ENCODE peak calls at places on chromosomes 1 and 21, in ten cellular contexts. C, Q, R, S, O, W, N, G, E and Y are unnamed samples.

GRCh38 chr1:202249846-202250245 is 56.2 kb downstream of the LGR6 start:
- DNase-seq in C (no peak), Q (no peak), R (no peak), S (no peak), O (no peak), W (peak; percentile 75), N (no peak), G (no peak), E (peak; percentile 74), Y (no peak)

GRCh38 chr1:38677311-38677710 is 182.3 kb downstream of the RRAGC start:
- DNase-seq in C (no peak), Q (no peak), R (no peak), S (no peak), O (no peak), W (no peak), N (no peak), G (no peak), E (no peak), Y (peak; percentile 81)

GRCh38 chr1:8239039-8239305 is 78.9 kb upstream of the SLC45A1 start:
- DNase-seq in C (no peak), Q (no peak), R (peak; percentile 87), S (peak; percentile 57), O (no peak), W (peak; percentile 63), N (peak; percentile 52), G (no peak), E (no peak), Y (no peak)

GRCh38 chr21:41453198-41453597 is 27.2 kb downstream of the MX1 start:
- DNase-seq in C (no peak), Q (no peak), R (no peak), S (no peak), O (no peak), W (no peak), N (no peak), G (no peak), E (no peak), Y (no peak)

GRCh38 chr1:16398371-16398953 is 31.4 kb downstream of the SZRD1 start:
- DNase-seq in C (no peak), Q (no peak), R (no peak), S (no peak), O (no peak), W (no peak), N (no peak), G (no peak), E (no peak), Y (no peak)

GRCh38 chr1:170114916-170115315 is 30.8 kb upstream of the NTMT2 start:
- DNase-seq in C (no peak), Q (peak; percentile 70), R (peak; percentile 26), S (no peak), O (no peak), W (peak; percentile 46), N (no peak), G (no peak), E (no peak), Y (no peak)

GRCh38 chr1:204730826-204731459 is 45.4 kb upstream of the LRRN2 start:
- DNase-seq in C (no peak), Q (no peak), R (peak; percentile 57), S (no peak), O (no peak), W (no peak), N (no peak), G (no peak), E (no peak), Y (no peak)

GRCh38 chr1:151854658-151855057 is 1.1 kb upstream of the THEM5 start:
- DNase-seq in C (no peak), Q (no peak), R (no peak), S (no peak), O (no peak), W (no peak), N (no peak), G (no peak), E (no peak), Y (no peak)

GRCh38 chr1:99850458-99850974 is 355 bp downstream of the AGL start:
- DNase-seq in C (no peak), Q (no peak), R (no peak), S (no peak), O (no peak), W (peak; percentile 14), N (no peak), G (no peak), E (no peak), Y (no peak)

GRCh38 chr1:10973552-10973951 is 38.9 kb upstream of the TARDBP start:
- DNase-seq in C (no peak), Q (no peak), R (no peak), S (no peak), O (no peak), W (peak; percentile 70), N (peak; percentile 71), G (no peak), E (no peak), Y (no peak)

DNA sequence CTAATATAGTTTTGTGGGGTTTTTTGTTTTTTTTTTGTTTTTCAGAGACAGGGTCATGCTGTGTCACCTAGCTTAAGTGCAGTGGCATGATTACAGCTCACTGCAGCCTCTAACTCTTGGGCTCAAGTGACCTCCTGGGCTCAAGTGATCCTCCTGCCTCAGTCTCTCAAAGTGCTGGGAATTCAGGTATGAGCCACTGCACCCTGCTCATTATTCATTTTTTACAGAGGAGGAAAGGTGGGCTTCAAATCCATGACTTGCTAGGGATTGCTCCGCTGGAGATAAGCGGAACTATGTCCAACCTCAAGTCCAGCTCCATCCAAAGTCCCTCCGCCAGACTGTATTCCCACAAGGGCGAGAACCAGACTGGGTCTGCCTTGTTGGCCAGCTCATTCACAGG is 8.0 kb upstream of the SPOCD1 start:
- DNase-seq in C (no peak), Q (no peak), R (no peak), S (no peak), O (no peak), W (no peak), N (no peak), G (no peak), E (no peak), Y (peak; percentile 82)
- H3K27ac ChIP-seq in C (no peak overlapping the region), Q (no peak overlapping the region), R (no peak overlapping the region), S (no peak overlapping the region), O (no peak overlapping the region), W (no peak overlapping the region), N (no peak overlapping the region), G (no peak overlapping the region), E (peak overlapping the region; percentile 98), Y (no peak overlapping the region)

DNA sequence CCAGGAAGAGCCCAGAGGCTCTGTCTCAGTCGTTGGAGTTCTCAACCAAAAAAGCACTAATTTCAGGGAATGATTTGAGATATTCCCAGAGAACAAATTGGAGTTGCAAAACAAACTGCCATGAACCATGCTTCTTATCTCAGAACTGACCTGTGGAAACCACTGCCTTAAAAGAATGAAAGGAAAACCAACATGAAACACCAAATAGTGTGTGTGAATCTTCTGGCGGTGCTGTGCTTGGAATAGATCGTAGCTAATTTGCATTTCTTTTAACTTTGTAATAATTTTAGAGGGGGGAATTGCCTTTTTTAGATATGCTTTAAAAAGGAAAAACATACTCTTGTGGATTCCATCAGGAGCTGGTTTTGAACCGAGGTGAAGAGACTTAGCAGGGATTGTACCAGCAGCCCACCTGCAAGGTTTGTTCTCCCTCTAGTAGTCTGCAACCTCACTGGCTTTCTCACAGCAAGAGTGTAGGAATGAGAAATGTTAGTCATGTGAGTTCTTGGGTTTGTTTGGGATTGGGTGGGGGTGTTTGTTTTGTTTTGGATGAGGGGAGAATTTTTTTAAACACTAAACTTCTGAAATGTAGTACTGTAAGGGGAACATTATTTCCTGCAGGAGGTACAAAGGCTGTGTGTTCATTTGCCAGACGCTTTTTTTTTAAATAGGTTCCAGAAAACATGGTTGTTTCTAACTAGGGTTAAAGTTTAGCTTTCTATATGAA is 45.7 kb upstream of the ANGPTL1 start:
- DNase-seq in C (no peak), Q (no peak), R (no peak), S (no peak), O (no peak), W (peak; percentile 23), N (no peak), G (no peak), E (no peak), Y (no peak)
- H3K27ac ChIP-seq in C (no peak overlapping the region), Q (no peak overlapping the region), R (no peak overlapping the region), S (no peak overlapping the region), O (no peak overlapping the region), W (no peak overlapping the region), N (no peak overlapping the region), G (no peak overlapping the region), E (no peak overlapping the region), Y (no peak overlapping the region)

DNA sequence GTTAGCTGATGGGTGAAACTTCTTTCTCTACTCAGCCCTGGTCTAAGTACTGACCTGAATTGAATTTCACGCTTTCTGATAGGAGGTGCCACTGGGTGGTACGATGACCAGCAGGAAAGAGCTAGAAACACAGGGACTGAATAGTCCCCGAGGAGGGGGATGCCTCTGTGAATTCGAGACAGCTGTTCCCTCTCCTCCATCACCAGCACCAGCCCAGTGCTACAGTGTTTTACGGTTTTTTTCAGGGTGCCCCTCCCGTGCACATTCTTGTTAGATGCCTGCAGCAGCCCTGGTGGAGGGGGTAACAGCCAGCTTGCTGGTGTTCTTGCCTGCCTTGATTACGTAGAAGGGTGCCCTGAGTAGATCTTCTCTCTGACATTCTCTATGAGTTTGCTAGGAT is 7.1 kb downstream of the HUNK start:
- DNase-seq in C (no peak), Q (no peak), R (peak; percentile 30), S (no peak), O (no peak), W (no peak), N (no peak), G (no peak), E (no peak), Y (no peak)
- H3K27ac ChIP-seq in C (no peak overlapping the region), Q (peak overlapping the region; percentile 59), R (no peak overlapping the region), S (no peak overlapping the region), O (no peak overlapping the region), W (no peak overlapping the region), N (no peak overlapping the region), G (no peak overlapping the region), E (no peak overlapping the region), Y (no peak overlapping the region)

GRCh38 chr1:116720406-116721071 is 33.7 kb upstream of the CD2 start:
- DNase-seq in C (no peak), Q (no peak), R (no peak), S (no peak), O (no peak), W (no peak), N (no peak), G (no peak), E (no peak), Y (no peak)

GRCh38 chr1:116713474-116713873 is 40.8 kb upstream of the CD2 start:
- DNase-seq in C (no peak), Q (no peak), R (no peak), S (no peak), O (no peak), W (no peak), N (no peak), G (no peak), E (no peak), Y (no peak)

GRCh38 chr1:116717318-116717717 is 36.9 kb upstream of the CD2 start:
- DNase-seq in C (no peak), Q (no peak), R (no peak), S (no peak), O (no peak), W (no peak), N (no peak), G (no peak), E (no peak), Y (no peak)

GRCh38 chr1:116712510-116712909 is 41.7 kb upstream of the CD2 start:
- DNase-seq in C (no peak), Q (no peak), R (peak; percentile 60), S (no peak), O (no peak), W (no peak), N (no peak), G (no peak), E (no peak), Y (no peak)

DNA sequence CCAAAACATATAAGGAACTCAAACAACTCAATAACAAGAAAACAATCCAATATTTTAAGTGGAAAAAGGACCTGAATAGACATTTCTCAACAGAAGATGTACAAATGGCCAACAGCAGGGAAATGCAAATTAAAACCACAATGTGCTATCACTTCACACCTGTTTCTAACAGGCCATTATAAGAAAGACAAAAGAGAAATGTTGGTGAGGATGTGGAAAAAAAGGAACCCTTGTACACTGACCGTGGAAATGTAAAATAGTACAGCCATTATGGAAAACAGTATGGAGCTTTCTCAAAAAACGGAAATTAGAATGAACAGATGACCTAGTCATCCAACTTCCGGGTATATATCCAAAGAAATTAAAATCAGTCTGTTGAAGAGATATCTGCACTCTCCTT is 37.8 kb upstream of the CD2 start:
- DNase-seq in C (no peak), Q (no peak), R (no peak), S (no peak), O (no peak), W (no peak), N (no peak), G (no peak), E (no peak), Y (no peak)
- H3K27ac ChIP-seq in C (no peak overlapping the region), Q (no peak overlapping the region), R (no peak overlapping the region), S (no peak overlapping the region), O (no peak overlapping the region), W (no peak overlapping the region), N (no peak overlapping the region), G (no peak overlapping the region), E (no peak overlapping the region), Y (no peak overlapping the region)